ENCODE peak calls at places on chromosomes 4 and X, in ten cellular contexts. One of them, this sample, is unnamed. For H3K27me3 and H3K36me3, the result is how much of the 10 kb centered on the place peaks cover.

GRCh38 chr4:36111180-36111579 is 133.1 kb downstream of the ARAP2 start:
- DNase-seq in SK-N-SH: no peak
- DNase-seq in mesenchymal stem cell: no peak
- DNase-seq in endodermal cell: no peak
- DNase-seq in effector memory CD4-positive, alpha-beta T cell: no peak
- DNase-seq in WERI-Rb-1: no peak
- DNase-seq in CD4-positive, CD25-positive, alpha-beta regulatory T cell: no peak
- DNase-seq in spleen: no peak
- DNase-seq in BJ: no peak
- DNase-seq in brain microvascular endothelial cell: no peak
- DNase-seq in this sample: no peak

GRCh38 chr4:19645589-19645988 is 606.1 kb upstream of the SLIT2 start:
- DNase-seq in SK-N-SH: no peak
- DNase-seq in mesenchymal stem cell: no peak
- DNase-seq in endodermal cell: no peak
- DNase-seq in effector memory CD4-positive, alpha-beta T cell: no peak
- DNase-seq in WERI-Rb-1: no peak
- DNase-seq in CD4-positive, CD25-positive, alpha-beta regulatory T cell: no peak
- DNase-seq in spleen: no peak
- DNase-seq in BJ: no peak
- DNase-seq in brain microvascular endothelial cell: no peak
- DNase-seq in this sample: no peak

GRCh38 chr4:78568640-78569261 is 17.2 kb downstream of the ANXA3 start:
- DNase-seq in SK-N-SH: no peak
- DNase-seq in mesenchymal stem cell: no peak
- DNase-seq in endodermal cell: no peak
- DNase-seq in effector memory CD4-positive, alpha-beta T cell: no peak
- DNase-seq in WERI-Rb-1: no peak
- DNase-seq in CD4-positive, CD25-positive, alpha-beta regulatory T cell: no peak
- DNase-seq in spleen: no peak
- DNase-seq in BJ: no peak
- DNase-seq in brain microvascular endothelial cell: no peak
- DNase-seq in this sample: no peak

GRCh38 chr4:6610856-6611430 is 29.5 kb upstream of the MRFAP1 start:
- DNase-seq in SK-N-SH: no peak
- DNase-seq in mesenchymal stem cell: no peak
- DNase-seq in endodermal cell: no peak
- DNase-seq in effector memory CD4-positive, alpha-beta T cell: no peak
- DNase-seq in WERI-Rb-1: no peak
- DNase-seq in CD4-positive, CD25-positive, alpha-beta regulatory T cell: no peak
- DNase-seq in spleen: no peak
- DNase-seq in BJ: no peak
- DNase-seq in brain microvascular endothelial cell: no peak
- DNase-seq in this sample: peak

GRCh38 chr4:37981425-37981824 is 21.2 kb downstream of the PTTG2 start:
- DNase-seq in SK-N-SH: no peak
- DNase-seq in mesenchymal stem cell: no peak
- DNase-seq in endodermal cell: peak
- DNase-seq in effector memory CD4-positive, alpha-beta T cell: no peak
- DNase-seq in WERI-Rb-1: no peak
- DNase-seq in CD4-positive, CD25-positive, alpha-beta regulatory T cell: no peak
- DNase-seq in spleen: no peak
- DNase-seq in BJ: no peak
- DNase-seq in brain microvascular endothelial cell: no peak
- DNase-seq in this sample: no peak

GRCh38 chr4:8599091-8599460 is 6.5 kb downstream of the CPZ start:
- DNase-seq in SK-N-SH: no peak
- DNase-seq in mesenchymal stem cell: no peak
- DNase-seq in endodermal cell: no peak
- DNase-seq in effector memory CD4-positive, alpha-beta T cell: no peak
- DNase-seq in WERI-Rb-1: no peak
- DNase-seq in CD4-positive, CD25-positive, alpha-beta regulatory T cell: no peak
- DNase-seq in spleen: no peak
- DNase-seq in BJ: no peak
- DNase-seq in brain microvascular endothelial cell: no peak
- DNase-seq in this sample: no peak

GRCh38 chrX:2371026-2371778 is 129.6 kb downstream of the DHRSX start:
- DNase-seq in SK-N-SH: no peak
- DNase-seq in mesenchymal stem cell: no peak
- DNase-seq in endodermal cell: peak
- DNase-seq in effector memory CD4-positive, alpha-beta T cell: no peak
- DNase-seq in WERI-Rb-1: no peak
- DNase-seq in CD4-positive, CD25-positive, alpha-beta regulatory T cell: no peak
- DNase-seq in spleen: no peak
- DNase-seq in BJ: no peak
- DNase-seq in brain microvascular endothelial cell: no peak
- DNase-seq in this sample: peak

GRCh38 chr4:10656988-10657387 is 27.6 kb downstream of the CLNK start:
- DNase-seq in SK-N-SH: no peak
- DNase-seq in mesenchymal stem cell: peak
- DNase-seq in endodermal cell: no peak
- DNase-seq in effector memory CD4-positive, alpha-beta T cell: no peak
- DNase-seq in WERI-Rb-1: no peak
- DNase-seq in CD4-positive, CD25-positive, alpha-beta regulatory T cell: no peak
- DNase-seq in spleen: no peak
- DNase-seq in BJ: no peak
- DNase-seq in brain microvascular endothelial cell: peak
- DNase-seq in this sample: no peak

GRCh38 chr4:43394976-43395375 is 502.5 kb downstream of the GRXCR1 start:
- DNase-seq in SK-N-SH: no peak
- DNase-seq in mesenchymal stem cell: peak
- DNase-seq in endodermal cell: no peak
- DNase-seq in effector memory CD4-positive, alpha-beta T cell: no peak
- DNase-seq in WERI-Rb-1: no peak
- DNase-seq in CD4-positive, CD25-positive, alpha-beta regulatory T cell: no peak
- DNase-seq in spleen: no peak
- DNase-seq in BJ: no peak
- DNase-seq in brain microvascular endothelial cell: peak
- DNase-seq in this sample: no peak

GRCh38 chr4:14667624-14668295 is 334.5 kb upstream of the CPEB2 start:
- DNase-seq in SK-N-SH: no peak
- DNase-seq in mesenchymal stem cell: no peak
- DNase-seq in endodermal cell: no peak
- DNase-seq in effector memory CD4-positive, alpha-beta T cell: no peak
- DNase-seq in WERI-Rb-1: no peak
- DNase-seq in CD4-positive, CD25-positive, alpha-beta regulatory T cell: no peak
- DNase-seq in spleen: no peak
- DNase-seq in BJ: no peak
- DNase-seq in brain microvascular endothelial cell: peak
- DNase-seq in this sample: no peak

GRCh38 chrX:126485371-126485770 is 67.2 kb downstream of the DCAF12L1 start:
- DNase-seq in SK-N-SH: no peak
- DNase-seq in mesenchymal stem cell: no peak
- DNase-seq in endodermal cell: no peak
- DNase-seq in effector memory CD4-positive, alpha-beta T cell: no peak
- DNase-seq in WERI-Rb-1: no peak
- DNase-seq in CD4-positive, CD25-positive, alpha-beta regulatory T cell: no peak
- DNase-seq in spleen: no peak
- DNase-seq in BJ: no peak
- DNase-seq in brain microvascular endothelial cell: no peak
- DNase-seq in this sample: no peak

GRCh38 chr4:85657143-85657542 is 182.2 kb downstream of the ARHGAP24 start:
- DNase-seq in SK-N-SH: no peak
- DNase-seq in mesenchymal stem cell: no peak
- DNase-seq in endodermal cell: no peak
- DNase-seq in effector memory CD4-positive, alpha-beta T cell: no peak
- DNase-seq in WERI-Rb-1: no peak
- DNase-seq in CD4-positive, CD25-positive, alpha-beta regulatory T cell: no peak
- DNase-seq in spleen: no peak
- DNase-seq in BJ: no peak
- DNase-seq in brain microvascular endothelial cell: no peak
- DNase-seq in this sample: no peak

GRCh38 chr4:146311238-146311970 is 97.1 kb downstream of the REELD1 start:
- DNase-seq in SK-N-SH: peak
- DNase-seq in mesenchymal stem cell: no peak
- DNase-seq in endodermal cell: no peak
- DNase-seq in effector memory CD4-positive, alpha-beta T cell: no peak
- DNase-seq in WERI-Rb-1: no peak
- DNase-seq in CD4-positive, CD25-positive, alpha-beta regulatory T cell: no peak
- DNase-seq in spleen: no peak
- DNase-seq in BJ: no peak
- DNase-seq in brain microvascular endothelial cell: peak
- DNase-seq in this sample: no peak

GRCh38 chr4:176788971-176789370 is 3.8 kb downstream of the VEGFC start:
- DNase-seq in SK-N-SH: no peak
- DNase-seq in mesenchymal stem cell: no peak
- DNase-seq in endodermal cell: no peak
- DNase-seq in effector memory CD4-positive, alpha-beta T cell: no peak
- DNase-seq in WERI-Rb-1: no peak
- DNase-seq in CD4-positive, CD25-positive, alpha-beta regulatory T cell: no peak
- DNase-seq in spleen: no peak
- DNase-seq in BJ: no peak
- DNase-seq in brain microvascular endothelial cell: no peak
- DNase-seq in this sample: no peak

GRCh38 chr4:166972071-166972470 is 262.2 kb downstream of the SPOCK3 start:
- DNase-seq in SK-N-SH: no peak
- DNase-seq in mesenchymal stem cell: peak
- DNase-seq in endodermal cell: no peak
- DNase-seq in effector memory CD4-positive, alpha-beta T cell: no peak
- DNase-seq in WERI-Rb-1: no peak
- DNase-seq in CD4-positive, CD25-positive, alpha-beta regulatory T cell: no peak
- DNase-seq in spleen: no peak
- DNase-seq in BJ: no peak
- DNase-seq in brain microvascular endothelial cell: peak
- DNase-seq in this sample: no peak

GRCh38 chr4:158783775-158784174 is 14.9 kb downstream of the FNIP2 start:
- DNase-seq in SK-N-SH: no peak
- DNase-seq in mesenchymal stem cell: peak
- DNase-seq in endodermal cell: no peak
- DNase-seq in effector memory CD4-positive, alpha-beta T cell: no peak
- DNase-seq in WERI-Rb-1: no peak
- DNase-seq in CD4-positive, CD25-positive, alpha-beta regulatory T cell: no peak
- DNase-seq in spleen: no peak
- DNase-seq in BJ: no peak
- DNase-seq in brain microvascular endothelial cell: no peak
- DNase-seq in this sample: no peak
- H3K27me3 ChIP-seq in SK-N-SH: under half
- H3K27me3 ChIP-seq in mesenchymal stem cell: under half
- H3K27me3 ChIP-seq in endodermal cell: under half
- H3K27me3 ChIP-seq in effector memory CD4-positive, alpha-beta T cell: under half
- H3K27me3 ChIP-seq in WERI-Rb-1: under half
- H3K27me3 ChIP-seq in CD4-positive, CD25-positive, alpha-beta regulatory T cell: under half
- H3K27me3 ChIP-seq in spleen: under half
- H3K27me3 ChIP-seq in BJ: under half
- H3K27me3 ChIP-seq in brain microvascular endothelial cell: under half
- H3K27me3 ChIP-seq in this sample: under half

DNA sequence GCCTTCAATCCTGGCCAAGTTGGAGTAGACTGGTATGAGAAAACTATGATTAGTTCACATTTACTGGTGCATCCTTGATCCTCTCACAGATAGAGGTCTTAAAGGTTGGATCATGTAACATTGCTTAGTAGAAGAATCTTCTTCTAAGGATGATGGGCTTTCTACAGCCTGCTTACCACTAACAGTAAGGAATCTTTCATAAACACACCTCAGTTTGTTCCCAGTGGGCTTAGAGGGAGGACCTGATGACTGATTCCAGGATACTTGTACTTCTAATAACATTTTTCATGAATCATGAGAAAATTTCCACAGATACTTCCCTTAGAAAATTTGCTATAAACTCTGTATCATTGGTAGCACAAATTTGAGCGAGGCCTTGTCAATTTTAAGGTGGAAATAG is 40.6 kb downstream of the CCNI start:
- DNase-seq in SK-N-SH: no peak
- DNase-seq in mesenchymal stem cell: no peak
- DNase-seq in endodermal cell: no peak
- DNase-seq in effector memory CD4-positive, alpha-beta T cell: no peak
- DNase-seq in WERI-Rb-1: no peak
- DNase-seq in CD4-positive, CD25-positive, alpha-beta regulatory T cell: no peak
- DNase-seq in spleen: no peak
- DNase-seq in BJ: no peak
- DNase-seq in brain microvascular endothelial cell: no peak
- DNase-seq in this sample: no peak
- H3K36me3 ChIP-seq in SK-N-SH: half or more
- H3K36me3 ChIP-seq in mesenchymal stem cell: under half
- H3K36me3 ChIP-seq in endodermal cell: half or more
- H3K36me3 ChIP-seq in effector memory CD4-positive, alpha-beta T cell: under half
- H3K36me3 ChIP-seq in WERI-Rb-1: under half
- H3K36me3 ChIP-seq in CD4-positive, CD25-positive, alpha-beta regulatory T cell: under half
- H3K36me3 ChIP-seq in spleen: under half
- H3K36me3 ChIP-seq in BJ: under half
- H3K36me3 ChIP-seq in brain microvascular endothelial cell: half or more
- H3K36me3 ChIP-seq in this sample: under half

GRCh38 chr4:54658321-54659093 is 750 bp downstream of the KIT start:
- DNase-seq in SK-N-SH: peak
- DNase-seq in mesenchymal stem cell: peak
- DNase-seq in endodermal cell: peak
- DNase-seq in effector memory CD4-positive, alpha-beta T cell: peak
- DNase-seq in WERI-Rb-1: peak
- DNase-seq in CD4-positive, CD25-positive, alpha-beta regulatory T cell: no peak
- DNase-seq in spleen: peak
- DNase-seq in BJ: no peak
- DNase-seq in brain microvascular endothelial cell: peak
- DNase-seq in this sample: peak
- H3K27me3 ChIP-seq in SK-N-SH: under half
- H3K27me3 ChIP-seq in mesenchymal stem cell: under half
- H3K27me3 ChIP-seq in endodermal cell: under half
- H3K27me3 ChIP-seq in effector memory CD4-positive, alpha-beta T cell: under half
- H3K27me3 ChIP-seq in WERI-Rb-1: under half
- H3K27me3 ChIP-seq in CD4-positive, CD25-positive, alpha-beta regulatory T cell: under half
- H3K27me3 ChIP-seq in spleen: under half
- H3K27me3 ChIP-seq in BJ: under half
- H3K27me3 ChIP-seq in brain microvascular endothelial cell: under half
- H3K27me3 ChIP-seq in this sample: under half

GRCh38 chr4:1833307-1834046 is 22.5 kb downstream of the LETM1 start:
- DNase-seq in SK-N-SH: no peak
- DNase-seq in mesenchymal stem cell: no peak
- DNase-seq in endodermal cell: no peak
- DNase-seq in effector memory CD4-positive, alpha-beta T cell: no peak
- DNase-seq in WERI-Rb-1: no peak
- DNase-seq in CD4-positive, CD25-positive, alpha-beta regulatory T cell: no peak
- DNase-seq in spleen: no peak
- DNase-seq in BJ: no peak
- DNase-seq in brain microvascular endothelial cell: no peak
- DNase-seq in this sample: no peak

GRCh38 chr4:1830642-1831228 is 25.2 kb downstream of the LETM1 start:
- DNase-seq in SK-N-SH: no peak
- DNase-seq in mesenchymal stem cell: no peak
- DNase-seq in endodermal cell: no peak
- DNase-seq in effector memory CD4-positive, alpha-beta T cell: no peak
- DNase-seq in WERI-Rb-1: no peak
- DNase-seq in CD4-positive, CD25-positive, alpha-beta regulatory T cell: no peak
- DNase-seq in spleen: no peak
- DNase-seq in BJ: no peak
- DNase-seq in brain microvascular endothelial cell: no peak
- DNase-seq in this sample: no peak

GRCh38 chr4:1832690-1833089 is 23.3 kb downstream of the LETM1 start:
- DNase-seq in SK-N-SH: no peak
- DNase-seq in mesenchymal stem cell: no peak
- DNase-seq in endodermal cell: no peak
- DNase-seq in effector memory CD4-positive, alpha-beta T cell: no peak
- DNase-seq in WERI-Rb-1: no peak
- DNase-seq in CD4-positive, CD25-positive, alpha-beta regulatory T cell: no peak
- DNase-seq in spleen: no peak
- DNase-seq in BJ: no peak
- DNase-seq in brain microvascular endothelial cell: no peak
- DNase-seq in this sample: no peak

GRCh38 chr4:1830234-1830633 is 25.7 kb downstream of the LETM1 start:
- DNase-seq in SK-N-SH: no peak
- DNase-seq in mesenchymal stem cell: no peak
- DNase-seq in endodermal cell: no peak
- DNase-seq in effector memory CD4-positive, alpha-beta T cell: no peak
- DNase-seq in WERI-Rb-1: no peak
- DNase-seq in CD4-positive, CD25-positive, alpha-beta regulatory T cell: no peak
- DNase-seq in spleen: no peak
- DNase-seq in BJ: no peak
- DNase-seq in brain microvascular endothelial cell: no peak
- DNase-seq in this sample: no peak

GRCh38 chr4:1831331-1831730 is 24.6 kb downstream of the LETM1 start:
- DNase-seq in SK-N-SH: no peak
- DNase-seq in mesenchymal stem cell: no peak
- DNase-seq in endodermal cell: no peak
- DNase-seq in effector memory CD4-positive, alpha-beta T cell: no peak
- DNase-seq in WERI-Rb-1: no peak
- DNase-seq in CD4-positive, CD25-positive, alpha-beta regulatory T cell: no peak
- DNase-seq in spleen: no peak
- DNase-seq in BJ: no peak
- DNase-seq in brain microvascular endothelial cell: no peak
- DNase-seq in this sample: no peak
- H3K36me3 ChIP-seq in SK-N-SH: under half
- H3K36me3 ChIP-seq in mesenchymal stem cell: half or more
- H3K36me3 ChIP-seq in endodermal cell: under half
- H3K36me3 ChIP-seq in effector memory CD4-positive, alpha-beta T cell: half or more
- H3K36me3 ChIP-seq in WERI-Rb-1: half or more
- H3K36me3 ChIP-seq in CD4-positive, CD25-positive, alpha-beta regulatory T cell: half or more
- H3K36me3 ChIP-seq in spleen: half or more
- H3K36me3 ChIP-seq in BJ: under half
- H3K36me3 ChIP-seq in brain microvascular endothelial cell: half or more
- H3K36me3 ChIP-seq in this sample: under half